ENCODE peak calls at places on chromosomes 7 and 10, in five cellular contexts. One of them, this sample, is unnamed.

GRCh38 chr7:149714910-149715471 is 58.4 kb downstream of the ZNF467 start:
- DNase-seq in T-helper 1 cell: peak; percentile 36
- DNase-seq in WTC11: no peak
- DNase-seq in stimulated activated CD4-positive, alpha-beta T cell treated with anti-CD3 and anti-CD28 coated beads, TNF-alpha, amount 100 ng/mL, for 1 hour: no peak
- DNase-seq in Jurkat, Clone E6-1: no peak
- DNase-seq in this sample: no peak

GRCh38 chr7:155205368-155206285 is 92.1 kb upstream of the INSIG1 start:
- DNase-seq in T-helper 1 cell: peak; percentile 83
- DNase-seq in WTC11: peak; percentile 55
- DNase-seq in stimulated activated CD4-positive, alpha-beta T cell treated with anti-CD3 and anti-CD28 coated beads, TNF-alpha, amount 100 ng/mL, for 1 hour: peak; percentile 67
- DNase-seq in Jurkat, Clone E6-1: peak; percentile 98
- DNase-seq in this sample: peak; percentile 85

GRCh38 chr10:612696-613095 is 76.8 kb downstream of the DIP2C start:
- DNase-seq in T-helper 1 cell: no peak
- DNase-seq in WTC11: no peak
- DNase-seq in stimulated activated CD4-positive, alpha-beta T cell treated with anti-CD3 and anti-CD28 coated beads, TNF-alpha, amount 100 ng/mL, for 1 hour: no peak
- DNase-seq in Jurkat, Clone E6-1: no peak
- DNase-seq in this sample: no peak

GRCh38 chr7:24966802-24967201 is 13.2 kb downstream of the OSBPL3 start:
- DNase-seq in T-helper 1 cell: no peak
- DNase-seq in WTC11: no peak
- DNase-seq in stimulated activated CD4-positive, alpha-beta T cell treated with anti-CD3 and anti-CD28 coated beads, TNF-alpha, amount 100 ng/mL, for 1 hour: no peak
- DNase-seq in Jurkat, Clone E6-1: no peak
- DNase-seq in this sample: no peak

GRCh38 chr7:74579800-74580685 is 77.5 kb upstream of the GTF2I start:
- DNase-seq in T-helper 1 cell: no peak
- DNase-seq in WTC11: no peak
- DNase-seq in stimulated activated CD4-positive, alpha-beta T cell treated with anti-CD3 and anti-CD28 coated beads, TNF-alpha, amount 100 ng/mL, for 1 hour: no peak
- DNase-seq in Jurkat, Clone E6-1: no peak
- DNase-seq in this sample: peak; percentile 79

GRCh38 chr7:17546206-17546998 is 247.9 kb downstream of the AHR start:
- DNase-seq in T-helper 1 cell: no peak
- DNase-seq in WTC11: no peak
- DNase-seq in stimulated activated CD4-positive, alpha-beta T cell treated with anti-CD3 and anti-CD28 coated beads, TNF-alpha, amount 100 ng/mL, for 1 hour: no peak
- DNase-seq in Jurkat, Clone E6-1: no peak
- DNase-seq in this sample: peak; percentile 98

GRCh38 chr10:1465993-1466764 is 271.1 kb downstream of the ADARB2 start:
- DNase-seq in T-helper 1 cell: no peak
- DNase-seq in WTC11: no peak
- DNase-seq in stimulated activated CD4-positive, alpha-beta T cell treated with anti-CD3 and anti-CD28 coated beads, TNF-alpha, amount 100 ng/mL, for 1 hour: no peak
- DNase-seq in Jurkat, Clone E6-1: no peak
- DNase-seq in this sample: no peak

GRCh38 chr10:10330481-10330880 is 687.2 kb upstream of the CELF2 start:
- DNase-seq in T-helper 1 cell: no peak
- DNase-seq in WTC11: no peak
- DNase-seq in stimulated activated CD4-positive, alpha-beta T cell treated with anti-CD3 and anti-CD28 coated beads, TNF-alpha, amount 100 ng/mL, for 1 hour: no peak
- DNase-seq in Jurkat, Clone E6-1: no peak
- DNase-seq in this sample: peak; percentile 3

GRCh38 chr10:49738616-49739360 is 23.3 kb downstream of the OGDHL start:
- DNase-seq in T-helper 1 cell: no peak
- DNase-seq in WTC11: no peak
- DNase-seq in stimulated activated CD4-positive, alpha-beta T cell treated with anti-CD3 and anti-CD28 coated beads, TNF-alpha, amount 100 ng/mL, for 1 hour: no peak
- DNase-seq in Jurkat, Clone E6-1: no peak
- DNase-seq in this sample: no peak

GRCh38 chr7:155722118-155722517 is 77.7 kb downstream of the RBM33 start:
- DNase-seq in T-helper 1 cell: no peak
- DNase-seq in WTC11: no peak
- DNase-seq in stimulated activated CD4-positive, alpha-beta T cell treated with anti-CD3 and anti-CD28 coated beads, TNF-alpha, amount 100 ng/mL, for 1 hour: no peak
- DNase-seq in Jurkat, Clone E6-1: no peak
- DNase-seq in this sample: no peak

GRCh38 chr10:46060706-46061105 is 14.6 kb upstream of the MSMB start:
- DNase-seq in T-helper 1 cell: no peak
- DNase-seq in WTC11: no peak
- DNase-seq in stimulated activated CD4-positive, alpha-beta T cell treated with anti-CD3 and anti-CD28 coated beads, TNF-alpha, amount 100 ng/mL, for 1 hour: no peak
- DNase-seq in Jurkat, Clone E6-1: no peak
- DNase-seq in this sample: no peak

GRCh38 chr7:101779267-101779666 is 38.2 kb upstream of the CUX1 start:
- DNase-seq in T-helper 1 cell: no peak
- DNase-seq in WTC11: no peak
- DNase-seq in stimulated activated CD4-positive, alpha-beta T cell treated with anti-CD3 and anti-CD28 coated beads, TNF-alpha, amount 100 ng/mL, for 1 hour: no peak
- DNase-seq in Jurkat, Clone E6-1: no peak
- DNase-seq in this sample: no peak

GRCh38 chr10:66836057-66836456 is 89.8 kb upstream of the LRRTM3 start:
- DNase-seq in T-helper 1 cell: no peak
- DNase-seq in WTC11: no peak
- DNase-seq in stimulated activated CD4-positive, alpha-beta T cell treated with anti-CD3 and anti-CD28 coated beads, TNF-alpha, amount 100 ng/mL, for 1 hour: no peak
- DNase-seq in Jurkat, Clone E6-1: no peak
- DNase-seq in this sample: peak; percentile 82

GRCh38 chr10:43294241-43294658 is 27.4 kb upstream of the RASGEF1A start:
- DNase-seq in T-helper 1 cell: peak; percentile 49
- DNase-seq in WTC11: no peak
- DNase-seq in stimulated activated CD4-positive, alpha-beta T cell treated with anti-CD3 and anti-CD28 coated beads, TNF-alpha, amount 100 ng/mL, for 1 hour: no peak
- DNase-seq in Jurkat, Clone E6-1: no peak
- DNase-seq in this sample: no peak

GRCh38 chr7:158724658-158725505 is 20.3 kb upstream of the NCAPG2 start:
- DNase-seq in T-helper 1 cell: no peak
- DNase-seq in WTC11: no peak
- DNase-seq in stimulated activated CD4-positive, alpha-beta T cell treated with anti-CD3 and anti-CD28 coated beads, TNF-alpha, amount 100 ng/mL, for 1 hour: no peak
- DNase-seq in Jurkat, Clone E6-1: no peak
- DNase-seq in this sample: no peak

GRCh38 chr7:90701771-90702170 is 105.7 kb downstream of the CDK14 start:
- DNase-seq in T-helper 1 cell: no peak
- DNase-seq in WTC11: peak; percentile 34
- DNase-seq in stimulated activated CD4-positive, alpha-beta T cell treated with anti-CD3 and anti-CD28 coated beads, TNF-alpha, amount 100 ng/mL, for 1 hour: no peak
- DNase-seq in Jurkat, Clone E6-1: no peak
- DNase-seq in this sample: no peak

GRCh38 chr7:43880596-43880995 is 11.3 kb upstream of the MRPS24 start:
- DNase-seq in T-helper 1 cell: no peak
- DNase-seq in WTC11: no peak
- DNase-seq in stimulated activated CD4-positive, alpha-beta T cell treated with anti-CD3 and anti-CD28 coated beads, TNF-alpha, amount 100 ng/mL, for 1 hour: no peak
- DNase-seq in Jurkat, Clone E6-1: no peak
- DNase-seq in this sample: peak; percentile 57